ENCODE peak calls at places on chromosomes 11 and 22, in four cellular contexts. A, L, I and G are unnamed samples. For H3K27me3, the result is how much of the 10 kb centered on the place peaks cover.

GRCh38 chr11:132644511-132644910 is 887.8 kb downstream of the OPCML start:
- DNase-seq in A (no peak), L (no peak), I (no peak), G (no peak)

GRCh38 chr11:82924522-82925224 is 23.1 kb downstream of the DDIAS start:
- DNase-seq in A (no peak), L (no peak), I (no peak), G (no peak)

GRCh38 chr11:34987617-34988016 is 71.2 kb downstream of the PDHX start:
- DNase-seq in A (no peak), L (peak), I (peak), G (no peak)

GRCh38 chr22:41847300-41847699 is 14.4 kb downstream of the SREBF2 start:
- DNase-seq in A (no peak), L (no peak), I (no peak), G (no peak)

GRCh38 chr22:19678949-19679348 is 35.4 kb upstream of the SEPTIN5 start:
- DNase-seq in A (no peak), L (no peak), I (no peak), G (no peak)

GRCh38 chr11:12123799-12124198 is 13.4 kb downstream of the MICAL2 start:
- DNase-seq in A (no peak), L (peak), I (peak), G (no peak)

GRCh38 chr11:107702723-107703122 is 9.1 kb downstream of the SLN start:
- DNase-seq in A (no peak), L (peak), I (peak), G (no peak)

GRCh38 chr11:16070573-16070972 is 285.8 kb downstream of the SOX6 start:
- DNase-seq in A (no peak), L (no peak), I (no peak), G (no peak)

GRCh38 chr11:4983851-4984250 is 10.8 kb upstream of the OR51L1 start:
- DNase-seq in A (no peak), L (no peak), I (no peak), G (no peak)

GRCh38 chr11:12961615-12962014 is 47.5 kb upstream of the RASSF10 start:
- DNase-seq in A (no peak), L (no peak), I (peak), G (no peak)

GRCh38 chr11:124832571-124832970 is 32.4 kb upstream of the MSANTD2 start:
- DNase-seq in A (no peak), L (no peak), I (no peak), G (no peak)

GRCh38 chr11:30465192-30465591 is 121.0 kb downstream of the MPPED2 start:
- DNase-seq in A (no peak), L (no peak), I (no peak), G (no peak)

GRCh38 chr11:73233704-73234402 is 15.8 kb downstream of the P2RY2 start:
- DNase-seq in A (no peak), L (no peak), I (no peak), G (peak)

GRCh38 chr11:47553417-47553746 is 450 bp upstream of the CELF1 start:
- DNase-seq in A (no peak), L (no peak), I (no peak), G (no peak)
- H3K4ac ChIP-seq in A (peak), L (peak), I (peak), G (no peak)

DNA sequence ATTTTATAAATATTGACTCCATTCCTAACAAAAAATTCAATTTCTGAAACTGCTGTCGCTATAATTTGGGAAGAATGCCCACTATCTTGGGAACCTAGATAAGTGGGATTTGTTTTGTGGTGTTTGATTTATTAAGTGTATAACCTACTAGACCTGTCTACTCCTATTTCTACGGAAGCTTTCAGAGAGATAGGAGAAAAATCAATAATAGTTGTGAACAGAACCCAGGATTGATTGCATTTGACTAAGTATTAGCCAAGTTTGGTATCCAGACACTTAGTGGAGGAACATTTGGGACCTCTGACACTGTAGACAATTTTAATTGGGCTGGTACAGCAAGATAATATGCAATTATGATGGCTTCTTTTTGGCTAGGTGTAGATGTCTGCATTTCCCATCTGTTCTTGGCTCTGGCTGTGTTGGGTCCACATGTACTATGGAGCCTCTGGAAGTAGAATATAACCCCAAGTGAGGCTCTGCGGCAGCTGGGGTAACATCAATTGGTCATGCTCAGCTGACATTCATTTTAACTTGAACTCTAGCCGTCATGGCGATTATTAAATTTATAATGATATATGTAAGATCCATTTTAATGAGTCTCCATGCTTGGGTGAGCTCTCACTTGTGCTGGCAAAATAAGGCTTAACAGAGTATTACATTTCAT is 111.5 kb upstream of the E2F8 start:
- DNase-seq in A (no peak), L (no peak), I (no peak), G (no peak)
- H3K27me3 ChIP-seq in A (under half), L (under half), I (half or more), G (under half)

DNA sequence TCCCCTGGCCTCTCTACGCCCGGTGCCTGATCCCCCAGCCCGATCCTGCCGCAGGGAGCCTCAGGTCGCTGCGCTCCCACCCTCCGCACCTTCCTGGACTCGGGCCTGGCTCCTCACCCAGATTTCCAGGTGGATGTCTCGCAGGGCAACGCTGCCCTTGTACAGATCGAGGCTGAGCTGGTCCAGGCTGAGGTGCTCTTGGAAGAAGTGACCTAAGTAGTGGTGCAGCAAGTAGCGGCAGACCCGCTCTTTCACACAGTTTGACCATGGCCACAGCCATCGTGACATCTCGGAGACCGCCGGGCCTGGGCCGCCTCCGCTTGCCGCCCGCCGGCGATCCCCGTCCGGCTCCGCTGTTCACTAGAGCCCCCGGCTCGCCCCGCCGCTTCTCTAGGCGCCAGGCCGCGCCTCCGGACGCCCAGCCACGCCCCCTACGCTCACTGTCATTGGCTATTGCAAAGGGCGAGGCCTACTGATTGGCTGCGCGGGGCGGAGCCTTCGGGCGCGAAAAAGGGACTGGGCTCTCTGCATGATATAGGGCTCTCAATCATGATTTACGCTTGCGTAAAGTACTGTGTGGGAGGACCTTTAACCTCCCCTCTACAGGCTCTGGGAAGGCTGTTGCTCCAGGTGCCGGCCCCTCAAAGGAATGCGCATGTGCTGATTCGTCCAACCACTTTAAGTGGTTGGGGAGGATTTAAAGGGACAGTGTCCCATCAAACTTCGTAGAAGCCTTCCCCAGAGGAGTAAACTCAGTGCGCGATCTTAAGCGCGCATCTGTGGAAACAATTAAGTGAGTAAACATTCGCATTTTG is at the start of gene ATG2A:
- DNase-seq in A (peak), L (peak), I (peak), G (peak)
- H3K4ac ChIP-seq in A (peak), L (peak), I (peak), G (no peak)

GRCh38 chr11:70826950-70827349 is 425.4 kb downstream of the SHANK2 start:
- DNase-seq in A (no peak), L (no peak), I (no peak), G (no peak)

GRCh38 chr11:70826541-70826943 is 425.8 kb downstream of the SHANK2 start:
- DNase-seq in A (no peak), L (no peak), I (no peak), G (peak)

GRCh38 chr11:70824590-70825300 is 426.4 kb downstream of the CTTN start:
- DNase-seq in A (no peak), L (no peak), I (no peak), G (no peak)

GRCh38 chr11:70823771-70824170 is 425.4 kb downstream of the CTTN start:
- DNase-seq in A (no peak), L (no peak), I (no peak), G (no peak)

GRCh38 chr11:70825893-70826540 is 426.4 kb downstream of the SHANK2 start:
- DNase-seq in A (no peak), L (no peak), I (no peak), G (no peak)
- H3K27me3 ChIP-seq in A (under half), L (under half), I (under half), G (under half)

DNA sequence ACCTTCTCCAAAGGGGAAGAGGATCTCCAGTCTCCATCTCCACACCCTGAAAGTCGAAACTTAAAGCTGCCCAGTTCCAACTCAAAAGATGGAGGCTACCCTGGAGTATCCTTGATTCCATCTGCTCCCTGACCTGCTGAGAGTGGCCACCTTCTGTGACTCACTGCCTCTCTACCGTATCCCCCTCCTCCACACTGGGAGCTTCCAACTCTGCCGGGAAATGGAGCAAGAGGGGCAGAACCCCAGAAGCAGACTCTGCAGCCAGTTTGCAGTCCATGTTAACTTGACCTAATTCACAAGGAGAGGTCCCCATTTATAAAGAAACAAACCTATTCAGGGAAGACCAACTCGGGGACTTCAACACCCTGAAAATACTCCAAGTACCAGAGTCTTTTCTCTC is 22.0 kb upstream of the IRAG1 start:
- DNase-seq in A (no peak), L (no peak), I (no peak), G (no peak)
- H3K4ac ChIP-seq in A (no peak), L (peak), I (peak), G (no peak)

GRCh38 chr11:120208777-120209176 is 2.1 kb upstream of the OAF start:
- DNase-seq in A (no peak), L (peak), I (peak), G (no peak)

GRCh38 chr11:120209750-120210650 is 832 bp upstream of the OAF start:
- DNase-seq in A (no peak), L (peak), I (no peak), G (no peak)

GRCh38 chr11:120207517-120207916 is 3.3 kb upstream of the OAF start:
- DNase-seq in A (no peak), L (no peak), I (no peak), G (no peak)

GRCh38 chr11:120205596-120206161 is 5.2 kb upstream of the OAF start:
- DNase-seq in A (no peak), L (peak), I (peak), G (no peak)

DNA sequence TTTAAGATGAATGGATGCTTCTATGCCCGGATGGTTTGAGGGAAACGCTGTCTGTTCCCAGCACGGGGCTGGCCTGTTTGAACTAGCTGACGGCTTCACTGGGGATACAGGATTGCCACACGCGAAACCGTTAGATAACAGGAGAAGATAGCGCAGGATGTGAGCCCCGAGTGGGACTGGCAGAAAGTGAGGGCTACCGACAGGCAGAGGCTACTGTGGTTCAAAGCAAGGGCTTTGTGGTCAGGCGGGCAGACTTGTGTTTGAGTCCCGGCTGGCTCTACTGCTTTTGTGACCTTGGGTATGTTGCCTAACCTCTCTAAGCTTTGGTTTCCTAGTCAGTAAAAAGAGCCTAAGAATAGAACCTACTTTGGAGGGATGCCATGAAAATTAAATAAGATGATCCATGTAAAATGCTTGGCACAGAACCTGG is 2.8 kb upstream of the OAF start:
- DNase-seq in A (no peak), L (peak), I (no peak), G (no peak)
- H3K27me3 ChIP-seq in A (half or more), L (under half), I (under half), G (half or more)

GRCh38 chr11:76459299-76459698 is 14.5 kb downstream of the EMSY start:
- DNase-seq in A (no peak), L (peak), I (no peak), G (no peak)
- H3K4ac ChIP-seq in A (no peak), L (no peak), I (no peak), G (no peak)

DNA sequence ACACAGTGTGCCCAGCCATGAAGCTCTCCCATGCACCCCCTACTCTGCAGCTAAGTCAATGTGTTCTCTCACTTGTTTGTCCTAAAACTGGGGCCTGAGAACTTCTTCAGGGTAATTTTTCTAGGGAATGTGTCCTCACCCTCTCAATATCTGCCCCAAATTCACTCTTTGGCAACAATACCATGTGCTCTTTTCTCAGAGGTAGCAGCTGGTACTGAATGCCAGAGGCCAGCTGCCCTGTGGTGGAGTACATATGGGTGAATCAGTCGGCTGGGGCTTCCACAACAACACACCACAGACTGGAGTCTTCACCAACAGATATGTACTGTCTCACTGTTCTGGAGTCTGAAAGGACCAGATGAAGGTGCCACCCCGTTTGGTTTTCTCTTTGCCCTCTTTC is 97.7 kb upstream of the TOP3B start:
- DNase-seq in A (no peak), L (no peak), I (no peak), G (no peak)
- H3K27me3 ChIP-seq in A (half or more), L (under half), I (under half), G (half or more)

GRCh38 chr11:117808768-117809167 is 11.8 kb upstream of the DSCAML1 start:
- DNase-seq in A (no peak), L (no peak), I (no peak), G (no peak)
- H3K4ac ChIP-seq in A (no peak), L (no peak), I (no peak), G (no peak)

GRCh38 chr11:2804189-2804588 is 81.4 kb downstream of the CDKN1C start:
- DNase-seq in A (no peak), L (no peak), I (no peak), G (peak)
- H3K27me3 ChIP-seq in A (under half), L (half or more), I (under half), G (under half)